ENCODE peak calls at places on chromosomes 4 and X, in seven cellular contexts. U is GM23338; Y is effector memory CD8-positive, alpha-beta T cell; V is Right ventricle myocardium superior; E is HEK293T; F is stimulated activated naive B cell treated with anti-CD40 and anti-IgM and Interleukin-4, amounts not matched to agents 10 μg/mL and 1 μg/mL and 100 μg/mL, for 72 hours; T is GM10248. I is an unnamed sample.

GRCh38 chr4:15665738-15666365 is 10.7 kb upstream of the FBXL5 start:
- DNase-seq in U (no peak), Y (no peak), V (no peak), E (no peak), F (no peak), T (no peak), I (peak)

GRCh38 chrX:45771114-45771513 is 570.4 kb upstream of the DIPK2B start:
- DNase-seq in U (no peak), Y (no peak), V (no peak), E (peak), F (no peak), T (no peak), I (peak)

GRCh38 chrX:23699636-23700194 is 32.4 kb downstream of the PRDX4 start:
- DNase-seq in U (peak), Y (no peak), V (peak), E (no peak), F (peak), T (peak), I (peak)

GRCh38 chrX:3697701-3698279 is 15.7 kb downstream of the PRKX start:
- DNase-seq in U (no peak), Y (no peak), V (peak), E (no peak), F (no peak), T (no peak), I (peak)

GRCh38 chr4:119040261-119040660 is 95.4 kb upstream of the MYOZ2 start:
- DNase-seq in U (no peak), Y (no peak), V (no peak), E (no peak), F (no peak), T (no peak), I (no peak)

GRCh38 chr4:14646831-14647230 is 355.4 kb upstream of the CPEB2 start:
- DNase-seq in U (no peak), Y (no peak), V (no peak), E (no peak), F (no peak), T (no peak), I (no peak)

GRCh38 chr4:128633067-128633466 is 176.4 kb upstream of the JADE1 start:
- DNase-seq in U (no peak), Y (no peak), V (no peak), E (no peak), F (no peak), T (no peak), I (no peak)

GRCh38 chr4:60605651-60606354 is 594.3 kb upstream of the ADGRL3 start:
- DNase-seq in U (no peak), Y (no peak), V (no peak), E (no peak), F (no peak), T (no peak), I (no peak)

GRCh38 chr4:123418486-123418931 is 21.9 kb downstream of the SPRY1 start:
- DNase-seq in U (peak), Y (no peak), V (no peak), E (no peak), F (no peak), T (no peak), I (no peak)

GRCh38 chr4:83456184-83456501 is 285 bp downstream of the MRPS18C start:
- DNase-seq in U (no peak), Y (no peak), V (no peak), E (no peak), F (no peak), T (no peak), I (no peak)

GRCh38 chr4:42750091-42750490 is 93.2 kb upstream of the ATP8A1 start:
- DNase-seq in U (peak), Y (peak), V (no peak), E (no peak), F (no peak), T (no peak), I (no peak)

GRCh38 chr4:165118256-165118909 is 5.7 kb upstream of the TMEM192 start:
- DNase-seq in U (no peak), Y (no peak), V (no peak), E (no peak), F (no peak), T (peak), I (no peak)

GRCh38 chrX:21374163-21374993 is at the start of gene CNKSR2:
- DNase-seq in U (peak), Y (peak), V (peak), E (peak), F (peak), T (peak), I (no peak)

GRCh38 chr4:10117424-10118354 is 1.1 kb upstream of the WDR1 start:
- DNase-seq in U (peak), Y (no peak), V (peak), E (no peak), F (peak), T (no peak), I (no peak)

GRCh38 chr4:6641164-6641970 is 882 bp downstream of the MRFAP1 start:
- DNase-seq in U (peak), Y (peak), V (peak), E (no peak), F (no peak), T (no peak), I (peak)

GRCh38 chr4:128358231-128358902 is 70.8 kb upstream of the PGRMC2 start:
- DNase-seq in U (no peak), Y (no peak), V (no peak), E (no peak), F (no peak), T (no peak), I (peak)

GRCh38 chr4:5706486-5707290 is 1.7 kb downstream of the EVC2 start:
- DNase-seq in U (no peak), Y (no peak), V (no peak), E (no peak), F (no peak), T (no peak), I (no peak)

GRCh38 chr4:18198653-18199052 is 177.1 kb upstream of the LCORL start:
- DNase-seq in U (no peak), Y (no peak), V (no peak), E (no peak), F (no peak), T (no peak), I (no peak)

GRCh38 chr4:148017801-148018200 is 285.9 kb downstream of the ARHGAP10 start:
- DNase-seq in U (no peak), Y (no peak), V (peak), E (no peak), F (no peak), T (no peak), I (no peak)

GRCh38 chr4:165457793-165458192 is 79.0 kb downstream of the CPE start:
- DNase-seq in U (no peak), Y (no peak), V (no peak), E (no peak), F (no peak), T (no peak), I (no peak)

GRCh38 chr4:87804871-87805270 is 5.5 kb downstream of the IBSP start:
- DNase-seq in U (no peak), Y (no peak), V (no peak), E (no peak), F (no peak), T (no peak), I (no peak)

I was measured in heart right ventricle.